ENCODE peak calls at places on chromosome 1, in eight cellular contexts. Z is ELR; Q is AG20443; E is activated naive CD4-positive, alpha-beta T cell treated with anti-CD3 and anti-CD28 coated beads, Interleukin-2, amount 50 U/mL, for 16 hours; D is memory B cell; G is occipital lobe; B is HS-5; F is H54. N is an unnamed sample.

GRCh38 chr1:62590970-62591368 is 6.4 kb upstream of the ANGPTL3 start:
- DNase-seq in Z (no peak), Q (no peak), E (no peak), D (no peak), G (no peak), B (no peak), F (no peak), N (no peak)

GRCh38 chr1:50852889-50853288 is 107.2 kb downstream of the FAF1 start:
- DNase-seq in Z (no peak), Q (no peak), E (no peak), D (no peak), G (no peak), B (no peak), F (no peak), N (no peak)

GRCh38 chr1:11771481-11772043 is 9.6 kb downstream of the C1orf167 start:
- DNase-seq in Z (no peak), Q (no peak), E (no peak), D (no peak), G (no peak), B (no peak), F (no peak), N (no peak)

GRCh38 chr1:25492323-25492722 is 51.1 kb upstream of the LDLRAP1 start:
- DNase-seq in Z (no peak), Q (no peak), E (no peak), D (no peak), G (no peak), B (no peak), F (no peak), N (no peak)

GRCh38 chr1:202163281-202164270 is 3.2 kb upstream of the PTPN7 start:
- DNase-seq in Z (no peak), Q (no peak), E (no peak), D (no peak), G (no peak), B (no peak), F (no peak), N (no peak)

GRCh38 chr1:193338194-193338593 is 151.8 kb upstream of the B3GALT2 start:
- DNase-seq in Z (peak), Q (peak), E (no peak), D (no peak), G (no peak), B (no peak), F (no peak), N (no peak)

GRCh38 chr1:53615101-53615500 is 123.9 kb downstream of the GLIS1 start:
- DNase-seq in Z (no peak), Q (no peak), E (no peak), D (no peak), G (no peak), B (no peak), F (no peak), N (no peak)

GRCh38 chr1:219812491-219813221 is 115.7 kb downstream of the SLC30A10 start:
- DNase-seq in Z (peak), Q (peak), E (no peak), D (no peak), G (peak), B (no peak), F (peak), N (no peak)

GRCh38 chr1:28328228-28328648 is 602 bp upstream of the MED18 start:
- DNase-seq in Z (no peak), Q (no peak), E (no peak), D (peak), G (no peak), B (no peak), F (no peak), N (no peak)

GRCh38 chr1:38489844-38490270 is 369.7 kb downstream of the RRAGC start:
- DNase-seq in Z (peak), Q (peak), E (peak), D (no peak), G (no peak), B (no peak), F (peak), N (no peak)

GRCh38 chr1:18929686-18930085 is 26.8 kb downstream of the IFFO2 start:
- DNase-seq in Z (peak), Q (peak), E (no peak), D (no peak), G (no peak), B (no peak), F (no peak), N (no peak)

N was measured in HS-27A.